ENCODE peak calls at places on chromosomes 13 and 19, in four cellular contexts. D, H, K and C are unnamed samples.
A peak's percentile ranks its signal among the peaks of the same experiment; 100 is the strongest.

GRCh38 chr19:1566392-1567115 is 1.6 kb downstream of the MEX3D start:
- DNase-seq in H (no peak), D (no peak), K (peak; percentile 90), C (peak; percentile 88)

GRCh38 chr19:19056636-19057275 is 7.0 kb upstream of the SLC25A42 start:
- DNase-seq in K (no peak), D (no peak), H (no peak), C (no peak)

GRCh38 chr19:42468273-42468796 is 25.6 kb upstream of the CXCL17 start:
- DNase-seq in H (no peak), D (no peak), K (no peak), C (no peak)

GRCh38 chr13:37595162-37595561 is 3.4 kb downstream of the POSTN start:
- DNase-seq in D (no peak), K (no peak), H (no peak), C (no peak)

GRCh38 chr19:36686365-36687213 is 823 bp upstream of the ZNF567 start:
- DNase-seq in K (no peak), D (no peak), H (no peak), C (no peak)

GRCh38 chr13:46571941-46572340 is 19.0 kb downstream of the LRCH1 start:
- DNase-seq in D (no peak), K (no peak), H (no peak), C (no peak)

GRCh38 chr19:8832132-8833021 is at the start of the genes MBD3L1 and ZNF558:
- DNase-seq in K (peak; percentile 89), H (peak; percentile 91), D (peak; percentile 98), C (peak; percentile 99)

GRCh38 chr19:30664358-30665058 is 292.3 kb downstream of the ZNF536 start:
- DNase-seq in K (no peak), H (peak; percentile 2), D (no peak), C (peak; percentile 57)

GRCh38 chr13:25738342-25738771 is 313.5 kb downstream of the SHISA2 start:
- DNase-seq in H (peak; percentile 5), K (no peak), D (no peak), C (no peak)